ENCODE peak calls at places on chromosomes 7 and 10, in four cellular contexts. One of them, this sample, is unnamed.
A peak's percentile ranks its signal among the peaks of the same experiment; 100 is the strongest.

GRCh38 chr7:7565746-7566650 is 686 bp upstream of the MIOS start:
- DNase-seq in CD8-positive, alpha-beta T cell: peak; percentile 15
- DNase-seq in activated naive CD8-positive, alpha-beta T cell treated with anti-CD3 and anti-CD28 coated beads, Interleukin-2, amount 10 ng/mL, durations not matched to agents 7 days and 5 days: no peak
- DNase-seq in C1 segment of cervical spinal cord: no peak
- DNase-seq in this sample: peak; percentile 33

GRCh38 chr7:113394856-113395255 is 276.5 kb upstream of the SMIM30 start:
- DNase-seq in activated naive CD8-positive, alpha-beta T cell treated with anti-CD3 and anti-CD28 coated beads, Interleukin-2, amount 10 ng/mL, durations not matched to agents 7 days and 5 days: no peak
- DNase-seq in C1 segment of cervical spinal cord: no peak
- DNase-seq in CD8-positive, alpha-beta T cell: no peak
- DNase-seq in this sample: no peak

GRCh38 chr7:123846217-123846891 is 1.4 kb downstream of the HYAL4 start:
- DNase-seq in C1 segment of cervical spinal cord: no peak
- DNase-seq in activated naive CD8-positive, alpha-beta T cell treated with anti-CD3 and anti-CD28 coated beads, Interleukin-2, amount 10 ng/mL, durations not matched to agents 7 days and 5 days: no peak
- DNase-seq in CD8-positive, alpha-beta T cell: no peak
- DNase-seq in this sample: no peak

GRCh38 chr7:11896663-11897062 is 64.7 kb upstream of the THSD7A start:
- DNase-seq in activated naive CD8-positive, alpha-beta T cell treated with anti-CD3 and anti-CD28 coated beads, Interleukin-2, amount 10 ng/mL, durations not matched to agents 7 days and 5 days: no peak
- DNase-seq in CD8-positive, alpha-beta T cell: no peak
- DNase-seq in C1 segment of cervical spinal cord: no peak
- DNase-seq in this sample: no peak

GRCh38 chr7:112665709-112666108 is 124.5 kb downstream of the TMEM168 start:
- DNase-seq in CD8-positive, alpha-beta T cell: no peak
- DNase-seq in C1 segment of cervical spinal cord: no peak
- DNase-seq in activated naive CD8-positive, alpha-beta T cell treated with anti-CD3 and anti-CD28 coated beads, Interleukin-2, amount 10 ng/mL, durations not matched to agents 7 days and 5 days: no peak
- DNase-seq in this sample: no peak

GRCh38 chr7:133761459-133761858 is 365.7 kb upstream of the LRGUK start:
- DNase-seq in CD8-positive, alpha-beta T cell: no peak
- DNase-seq in activated naive CD8-positive, alpha-beta T cell treated with anti-CD3 and anti-CD28 coated beads, Interleukin-2, amount 10 ng/mL, durations not matched to agents 7 days and 5 days: no peak
- DNase-seq in C1 segment of cervical spinal cord: no peak
- DNase-seq in this sample: no peak

GRCh38 chr7:26440993-26441636 is 149.5 kb downstream of the SNX10 start:
- DNase-seq in CD8-positive, alpha-beta T cell: no peak
- DNase-seq in activated naive CD8-positive, alpha-beta T cell treated with anti-CD3 and anti-CD28 coated beads, Interleukin-2, amount 10 ng/mL, durations not matched to agents 7 days and 5 days: no peak
- DNase-seq in C1 segment of cervical spinal cord: no peak
- DNase-seq in this sample: no peak

GRCh38 chr7:124649397-124650029 is 116.1 kb downstream of the GPR37 start:
- DNase-seq in C1 segment of cervical spinal cord: no peak
- DNase-seq in CD8-positive, alpha-beta T cell: no peak
- DNase-seq in activated naive CD8-positive, alpha-beta T cell treated with anti-CD3 and anti-CD28 coated beads, Interleukin-2, amount 10 ng/mL, durations not matched to agents 7 days and 5 days: no peak
- DNase-seq in this sample: no peak

GRCh38 chr7:87628780-87629569 is 777 bp downstream of the RUNDC3B start:
- DNase-seq in activated naive CD8-positive, alpha-beta T cell treated with anti-CD3 and anti-CD28 coated beads, Interleukin-2, amount 10 ng/mL, durations not matched to agents 7 days and 5 days: no peak
- DNase-seq in CD8-positive, alpha-beta T cell: peak; percentile 45
- DNase-seq in C1 segment of cervical spinal cord: no peak
- DNase-seq in this sample: peak; percentile 40

GRCh38 chr7:155069992-155070827 is at the start of gene HTR5A:
- DNase-seq in activated naive CD8-positive, alpha-beta T cell treated with anti-CD3 and anti-CD28 coated beads, Interleukin-2, amount 10 ng/mL, durations not matched to agents 7 days and 5 days: peak; percentile 91
- DNase-seq in C1 segment of cervical spinal cord: no peak
- DNase-seq in CD8-positive, alpha-beta T cell: peak; percentile 84
- DNase-seq in this sample: peak; percentile 90

GRCh38 chr7:104553074-104553473 is 224.7 kb downstream of the LHFPL3 start:
- DNase-seq in activated naive CD8-positive, alpha-beta T cell treated with anti-CD3 and anti-CD28 coated beads, Interleukin-2, amount 10 ng/mL, durations not matched to agents 7 days and 5 days: no peak
- DNase-seq in C1 segment of cervical spinal cord: no peak
- DNase-seq in CD8-positive, alpha-beta T cell: no peak
- DNase-seq in this sample: no peak

GRCh38 chr10:61471491-61471890 is 18.3 kb upstream of the TMEM26 start:
- DNase-seq in CD8-positive, alpha-beta T cell: no peak
- DNase-seq in activated naive CD8-positive, alpha-beta T cell treated with anti-CD3 and anti-CD28 coated beads, Interleukin-2, amount 10 ng/mL, durations not matched to agents 7 days and 5 days: no peak
- DNase-seq in C1 segment of cervical spinal cord: no peak
- DNase-seq in this sample: no peak

GRCh38 chr7:139776486-139777303 is 1.1 kb downstream of the HIPK2 start:
- DNase-seq in CD8-positive, alpha-beta T cell: peak; percentile 28
- DNase-seq in C1 segment of cervical spinal cord: no peak
- DNase-seq in activated naive CD8-positive, alpha-beta T cell treated with anti-CD3 and anti-CD28 coated beads, Interleukin-2, amount 10 ng/mL, durations not matched to agents 7 days and 5 days: peak; percentile 51
- DNase-seq in this sample: no peak

GRCh38 chr7:94335586-94335985 is 59.1 kb upstream of the COL1A2 start:
- DNase-seq in C1 segment of cervical spinal cord: no peak
- DNase-seq in activated naive CD8-positive, alpha-beta T cell treated with anti-CD3 and anti-CD28 coated beads, Interleukin-2, amount 10 ng/mL, durations not matched to agents 7 days and 5 days: no peak
- DNase-seq in CD8-positive, alpha-beta T cell: no peak
- DNase-seq in this sample: no peak

GRCh38 chr10:191703-192518 is 56.7 kb downstream of the ZMYND11 start:
- DNase-seq in CD8-positive, alpha-beta T cell: no peak
- DNase-seq in C1 segment of cervical spinal cord: no peak
- DNase-seq in activated naive CD8-positive, alpha-beta T cell treated with anti-CD3 and anti-CD28 coated beads, Interleukin-2, amount 10 ng/mL, durations not matched to agents 7 days and 5 days: no peak
- DNase-seq in this sample: no peak

GRCh38 chr7:41688012-41688625 is 14.8 kb downstream of the INHBA start:
- DNase-seq in CD8-positive, alpha-beta T cell: no peak
- DNase-seq in C1 segment of cervical spinal cord: no peak
- DNase-seq in activated naive CD8-positive, alpha-beta T cell treated with anti-CD3 and anti-CD28 coated beads, Interleukin-2, amount 10 ng/mL, durations not matched to agents 7 days and 5 days: no peak
- DNase-seq in this sample: no peak

GRCh38 chr7:108094933-108095710 is 35.0 kb downstream of the LAMB4 start:
- DNase-seq in C1 segment of cervical spinal cord: no peak
- DNase-seq in CD8-positive, alpha-beta T cell: no peak
- DNase-seq in activated naive CD8-positive, alpha-beta T cell treated with anti-CD3 and anti-CD28 coated beads, Interleukin-2, amount 10 ng/mL, durations not matched to agents 7 days and 5 days: no peak
- DNase-seq in this sample: no peak

GRCh38 chr10:124436191-124436638 is 13.6 kb downstream of the NKX1-2 start:
- DNase-seq in CD8-positive, alpha-beta T cell: no peak
- DNase-seq in C1 segment of cervical spinal cord: no peak
- DNase-seq in activated naive CD8-positive, alpha-beta T cell treated with anti-CD3 and anti-CD28 coated beads, Interleukin-2, amount 10 ng/mL, durations not matched to agents 7 days and 5 days: no peak
- DNase-seq in this sample: no peak

GRCh38 chr10:35040761-35041501 is 49.2 kb downstream of the CUL2 start:
- DNase-seq in CD8-positive, alpha-beta T cell: no peak
- DNase-seq in C1 segment of cervical spinal cord: no peak
- DNase-seq in activated naive CD8-positive, alpha-beta T cell treated with anti-CD3 and anti-CD28 coated beads, Interleukin-2, amount 10 ng/mL, durations not matched to agents 7 days and 5 days: no peak
- DNase-seq in this sample: no peak

GRCh38 chr10:71837085-71837827 is 13.8 kb downstream of the PSAP start:
- DNase-seq in activated naive CD8-positive, alpha-beta T cell treated with anti-CD3 and anti-CD28 coated beads, Interleukin-2, amount 10 ng/mL, durations not matched to agents 7 days and 5 days: no peak
- DNase-seq in CD8-positive, alpha-beta T cell: no peak
- DNase-seq in C1 segment of cervical spinal cord: no peak
- DNase-seq in this sample: no peak

GRCh38 chr10:58781873-58782488 is 269.3 kb downstream of the BICC1 start:
- DNase-seq in activated naive CD8-positive, alpha-beta T cell treated with anti-CD3 and anti-CD28 coated beads, Interleukin-2, amount 10 ng/mL, durations not matched to agents 7 days and 5 days: no peak
- DNase-seq in CD8-positive, alpha-beta T cell: no peak
- DNase-seq in C1 segment of cervical spinal cord: no peak
- DNase-seq in this sample: no peak

This sample was measured in stimulated activated CD8-positive, alpha-beta memory T cell treated with anti-CD3 and anti-CD28 coated beads, Interleukin-4, amount 100 ng/mL, for 48 hours.